ENCODE peak calls at places on chromosomes 12 and 14, in ten cellular contexts. Y is uterus, A is AG09309, C is endothelial cell of umbilical vein, D is thyroid gland, U is esophagus muscularis mucosa, S is astrocyte of the spinal cord, P is kidney, W is fibroblast of the aortic adventitia, F is K562. O is an unnamed sample.

GRCh38 chr12:65970821-65971220 is 146.5 kb downstream of the HMGA2 start:
- DNase-seq in Y (no peak), A (no peak), C (no peak), D (no peak), U (peak; percentile 90), S (no peak), P (no peak), W (no peak), F (no peak), O (no peak)

GRCh38 chr12:98446060-98446459 is 69.3 kb upstream of the TMPO start:
- DNase-seq in Y (no peak), A (no peak), C (no peak), D (no peak), U (no peak), S (no peak), P (no peak), W (no peak), F (no peak), O (no peak)

GRCh38 chr12:48029401-48029770 is 25.1 kb upstream of the COL2A1 start:
- DNase-seq in Y (no peak), A (no peak), C (no peak), D (no peak), U (no peak), S (no peak), P (no peak), W (no peak), F (no peak), O (no peak)

GRCh38 chr12:130214686-130215370 is 52.6 kb downstream of the FZD10 start:
- DNase-seq in Y (no peak), A (no peak), C (no peak), D (no peak), U (no peak), S (no peak), P (no peak), W (no peak), F (no peak), O (no peak)

GRCh38 chr14:71711619-71712018 is 220.6 kb upstream of the RGS6 start:
- DNase-seq in Y (no peak), A (peak; percentile 91), C (peak; percentile 79), D (no peak), U (no peak), S (peak; percentile 93), P (no peak), W (peak; percentile 94), F (no peak), O (peak; percentile 94)

GRCh38 chr14:49908433-49908782 is 15.5 kb downstream of the ARF6 start:
- DNase-seq in Y (no peak), A (no peak), C (no peak), D (no peak), U (no peak), S (no peak), P (no peak), W (no peak), F (no peak), O (no peak)

GRCh38 chr14:74756326-74756725 is 6.8 kb upstream of the YLPM1 start:
- DNase-seq in Y (no peak), A (no peak), C (no peak), D (no peak), U (no peak), S (no peak), P (no peak), W (no peak), F (no peak), O (no peak)

GRCh38 chr14:92135269-92135668 is 13.5 kb downstream of the CPSF2 start:
- DNase-seq in Y (no peak), A (no peak), C (peak; percentile 49), D (no peak), U (no peak), S (peak; percentile 55), P (no peak), W (peak; percentile 64), F (peak; percentile 17), O (peak; percentile 63)

DNA sequence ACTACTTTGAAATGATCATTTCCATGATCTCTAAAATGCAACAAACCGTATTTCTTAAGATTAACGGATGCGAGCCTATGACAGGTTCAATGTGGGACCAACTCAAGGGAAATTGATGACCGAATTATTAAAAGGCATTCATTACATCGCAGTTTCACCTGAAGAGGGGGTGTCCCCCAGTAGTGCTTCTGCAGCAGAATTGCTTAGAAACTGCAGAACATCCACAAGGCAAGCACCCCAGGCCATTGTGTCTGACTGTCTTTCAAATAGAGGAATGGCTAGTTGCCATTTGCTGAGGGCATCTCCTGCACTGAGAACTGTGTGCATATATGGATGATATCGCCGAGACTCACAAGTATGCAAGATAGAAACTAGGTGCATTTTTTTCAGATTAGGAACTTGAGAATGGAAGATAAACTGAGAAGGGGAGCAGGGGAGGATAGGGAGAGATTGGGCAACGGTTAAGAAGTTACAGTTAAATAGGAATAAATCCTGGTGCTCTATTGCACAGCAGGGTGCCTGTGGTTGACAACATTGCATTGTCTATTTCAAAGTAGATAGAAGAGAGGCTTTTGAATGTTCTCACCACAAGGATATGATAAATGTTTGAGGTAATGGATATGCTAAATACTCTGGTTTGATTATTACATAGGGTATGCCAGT is 234.3 kb upstream of the PLEKHG7 start:
- DNase-seq in Y (no peak), A (no peak), C (no peak), D (no peak), U (no peak), S (no peak), P (no peak), W (no peak), F (no peak), O (no peak)
- H3K4me3 ChIP-seq in Y (no peak overlapping the region), A (no peak overlapping the region), C (no peak overlapping the region), D (no peak overlapping the region), U (no peak overlapping the region), S (no peak overlapping the region), P (no peak overlapping the region), W (no peak overlapping the region), F (no peak overlapping the region), O (no peak overlapping the region)

GRCh38 chr14:95984206-95984605 is 55.0 kb upstream of the C14orf132 start:
- DNase-seq in Y (no peak), A (no peak), C (no peak), D (no peak), U (no peak), S (no peak), P (no peak), W (no peak), F (no peak), O (no peak)

GRCh38 chr14:95980402-95980801 is 58.8 kb upstream of the C14orf132 start:
- DNase-seq in Y (no peak), A (no peak), C (no peak), D (no peak), U (no peak), S (no peak), P (no peak), W (no peak), F (no peak), O (no peak)

GRCh38 chr14:95981939-95982338 is 57.2 kb upstream of the C14orf132 start:
- DNase-seq in Y (no peak), A (no peak), C (no peak), D (no peak), U (no peak), S (no peak), P (no peak), W (no peak), F (no peak), O (no peak)

DNA sequence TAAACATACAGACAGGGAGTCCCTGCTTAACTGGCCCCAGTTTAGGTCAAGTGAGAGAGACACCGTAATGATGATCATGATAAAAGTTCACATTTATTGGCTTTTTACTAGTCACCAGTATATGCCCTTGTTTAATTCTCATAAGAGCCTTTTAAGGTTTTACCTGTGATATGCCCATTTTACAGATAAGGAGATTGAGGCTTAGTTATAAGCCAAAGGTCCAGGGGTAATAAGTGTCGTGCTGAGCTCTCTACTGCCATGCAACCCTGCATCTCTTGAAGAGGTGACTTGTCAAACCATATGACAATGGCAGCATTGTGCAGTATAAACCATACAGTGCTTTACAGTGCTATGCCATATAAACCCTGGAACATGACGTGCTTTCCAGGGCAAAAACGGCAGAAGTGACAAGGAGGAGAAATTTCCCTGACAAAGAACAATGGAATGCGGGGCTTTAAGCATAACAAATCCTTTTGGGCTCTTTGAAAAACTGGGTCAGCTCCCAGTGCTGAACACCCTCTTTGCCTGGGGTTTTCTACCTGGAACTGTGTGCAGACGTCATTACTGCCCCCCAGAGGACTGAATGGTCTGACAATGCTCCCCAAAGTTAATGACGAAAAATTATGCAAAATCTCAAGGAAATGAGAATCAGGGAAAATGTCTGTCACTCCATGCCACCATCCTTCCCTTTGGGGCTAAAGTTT is 59.7 kb upstream of the C14orf132 start:
- DNase-seq in Y (no peak), A (no peak), C (no peak), D (no peak), U (no peak), S (no peak), P (no peak), W (no peak), F (no peak), O (no peak)
- TF ChIP-seq CTCF in Y (no peak), A (no peak), C (no peak), D (no peak), U (no peak), S (peak; percentile 3), P (no peak), W (no peak), F (peak; percentile 32), O (peak; percentile 3)

GRCh38 chr12:23634344-23634743 is 315.1 kb downstream of the SOX5 start:
- DNase-seq in Y (no peak), A (no peak), C (no peak), D (no peak), U (no peak), S (no peak), P (no peak), W (no peak), F (no peak), O (no peak)

GRCh38 chr12:23626791-23627190 is 322.7 kb downstream of the SOX5 start:
- DNase-seq in Y (no peak), A (no peak), C (no peak), D (no peak), U (no peak), S (no peak), P (no peak), W (no peak), F (no peak), O (no peak)

GRCh38 chr12:23630524-23630923 is 318.9 kb downstream of the SOX5 start:
- DNase-seq in Y (no peak), A (no peak), C (no peak), D (no peak), U (no peak), S (no peak), P (no peak), W (no peak), F (no peak), O (no peak)

GRCh38 chr12:23631991-23632390 is 317.5 kb downstream of the SOX5 start:
- DNase-seq in Y (no peak), A (no peak), C (peak; percentile 8), D (no peak), U (no peak), S (peak; percentile 1), P (no peak), W (no peak), F (no peak), O (peak; percentile 30)

DNA sequence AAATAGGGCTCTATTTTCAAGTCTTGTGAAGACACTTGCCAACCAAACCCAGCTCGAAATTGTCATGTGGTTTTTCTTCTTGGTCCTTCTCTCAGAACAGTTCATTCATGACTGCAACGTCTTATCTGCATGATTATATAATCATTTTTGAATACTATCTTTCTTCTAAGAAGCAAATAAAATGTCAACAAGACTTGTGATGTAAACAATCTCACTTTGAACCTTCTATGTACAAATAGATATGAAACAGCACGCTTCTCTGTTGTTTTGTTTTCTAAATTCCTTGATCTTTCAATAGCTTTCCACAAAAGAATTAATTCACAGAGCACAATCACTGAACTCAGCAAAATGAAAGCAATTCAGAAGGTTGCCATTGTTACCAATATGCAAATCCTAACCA is 320.6 kb downstream of the SOX5 start:
- DNase-seq in Y (no peak), A (no peak), C (peak; percentile 1), D (no peak), U (no peak), S (no peak), P (no peak), W (no peak), F (no peak), O (no peak)
- H3K4me3 ChIP-seq in Y (no peak overlapping the region), A (no peak overlapping the region), C (no peak overlapping the region), D (no peak overlapping the region), U (no peak overlapping the region), S (no peak overlapping the region), P (no peak overlapping the region), W (no peak overlapping the region), F (no peak overlapping the region), O (no peak overlapping the region)

DNA sequence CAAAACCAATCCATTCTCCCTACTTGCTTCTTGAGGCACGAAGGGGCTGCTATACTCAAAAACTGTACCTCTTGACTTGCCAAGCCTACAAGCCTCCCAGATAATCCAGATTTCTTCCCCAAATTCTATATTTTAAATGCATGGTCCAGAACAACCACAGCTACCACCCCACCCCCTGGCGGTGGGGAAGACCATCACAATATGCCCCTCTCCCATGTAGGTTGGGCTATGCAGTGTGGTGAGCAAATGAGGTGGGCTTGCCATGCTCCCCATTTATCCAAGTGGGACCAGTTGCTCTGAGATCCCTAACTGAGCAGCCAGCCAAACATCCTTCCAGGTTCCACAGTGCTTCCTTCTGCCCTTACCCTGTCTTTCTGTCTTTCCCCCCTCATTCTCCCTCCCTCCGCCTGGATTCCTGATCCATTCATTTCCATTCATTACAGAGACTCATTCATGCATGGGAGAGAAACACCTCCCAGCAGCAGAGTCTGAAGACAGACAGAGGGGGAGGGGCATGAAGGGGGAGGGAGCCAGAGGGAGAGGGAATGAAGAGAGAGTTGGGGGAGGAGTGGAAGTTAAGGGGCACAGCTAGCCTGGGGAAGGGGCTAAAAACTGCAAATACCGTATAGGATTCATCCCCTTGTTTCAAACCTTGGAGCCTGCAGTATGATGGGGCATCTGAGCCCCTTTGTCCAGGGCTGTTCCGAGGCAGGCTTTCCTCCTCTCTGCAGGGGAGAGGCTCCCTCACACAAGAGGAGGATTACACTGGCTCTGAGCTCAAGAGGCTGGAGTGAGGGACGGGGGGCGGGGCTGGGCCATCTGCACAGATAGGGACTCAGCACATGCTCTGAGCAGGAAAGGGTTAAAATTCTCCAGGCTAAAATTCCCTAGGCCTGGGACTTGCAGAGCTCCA is 4.4 kb downstream of the ZNF219 start:
- DNase-seq in Y (no peak), A (no peak), C (no peak), D (peak; percentile 73), U (no peak), S (no peak), P (no peak), W (no peak), F (no peak), O (no peak)
- TF ChIP-seq CTCF in Y (no peak), A (no peak), C (no peak), D (no peak), U (no peak), S (peak; percentile 46), P (no peak), W (peak; percentile 40), F (no peak), O (peak; percentile 17)

O was measured in fibroblast of mammary gland.